ENCODE peak calls at places on chromosomes 12 and 14, in ten cellular contexts. S is HL-60, A is H1, W is left ventricle myocardium inferior, D is HCT116, V is breast epithelium, G is esophagus muscularis mucosa, Y is fibroblast of lung, R is heart left ventricle, P is uterus. X is an unnamed sample. For H3K27me3, the result is how much of the 10 kb centered on the place peaks cover.

GRCh38 chr12:43579240-43579639 is 27.2 kb upstream of the ADAMTS20 start:
- DNase-seq in S (no peak), A (no peak), W (no peak), D (no peak), V (no peak), G (no peak), Y (peak), R (no peak), P (no peak), X (no peak)

GRCh38 chr12:75781532-75782046 is 250.0 kb downstream of the PHLDA1 start:
- DNase-seq in S (no peak), A (no peak), W (no peak), D (peak), V (no peak), G (no peak), Y (peak), R (no peak), P (no peak), X (no peak)

GRCh38 chr14:92487513-92488133 is 26.0 kb upstream of the RIN3 start:
- DNase-seq in S (peak), A (no peak), W (no peak), D (no peak), V (no peak), G (no peak), Y (no peak), R (peak), P (no peak), X (no peak)

GRCh38 chr12:107992870-107993451 is 136.1 kb upstream of the WSCD2 start:
- DNase-seq in S (peak), A (peak), W (no peak), D (peak), V (no peak), G (peak), Y (peak), R (no peak), P (no peak), X (no peak)

GRCh38 chr12:131090254-131091210 is 136.8 kb downstream of the ADGRD1 start:
- DNase-seq in S (no peak), A (no peak), W (no peak), D (no peak), V (no peak), G (no peak), Y (no peak), R (peak), P (peak), X (no peak)

GRCh38 chr12:93484315-93484981 is 17.1 kb downstream of the MRPL42 start:
- DNase-seq in S (no peak), A (no peak), W (no peak), D (no peak), V (no peak), G (no peak), Y (peak), R (no peak), P (no peak), X (peak)

GRCh38 chr12:121590476-121591143 is 9.8 kb upstream of the KDM2B start:
- DNase-seq in S (no peak), A (no peak), W (no peak), D (no peak), V (no peak), G (no peak), Y (peak), R (no peak), P (no peak), X (no peak)

GRCh38 chr12:106736051-106736957 is 38.2 kb upstream of the RIC8B start:
- DNase-seq in S (peak), A (no peak), W (no peak), D (no peak), V (no peak), G (no peak), Y (no peak), R (no peak), P (no peak), X (no peak)

GRCh38 chr14:26905219-26905618 is 307.4 kb upstream of the NOVA1 start:
- DNase-seq in S (no peak), A (no peak), W (no peak), D (no peak), V (no peak), G (no peak), Y (no peak), R (no peak), P (no peak), X (no peak)

GRCh38 chr14:41521891-41522290 is 84.8 kb upstream of the LRFN5 start:
- DNase-seq in S (no peak), A (no peak), W (no peak), D (no peak), V (no peak), G (no peak), Y (no peak), R (no peak), P (no peak), X (no peak)

GRCh38 chr12:121252712-121253345 is 42.9 kb downstream of the P2RX4 start:
- DNase-seq in S (no peak), A (no peak), W (no peak), D (no peak), V (no peak), G (no peak), Y (no peak), R (no peak), P (no peak), X (no peak)

GRCh38 chr14:53109028-53109687 is 44.0 kb downstream of the DDHD1 start:
- DNase-seq in S (peak), A (no peak), W (no peak), D (no peak), V (no peak), G (no peak), Y (no peak), R (no peak), P (no peak), X (no peak)

GRCh38 chr14:87573581-87573980 is 419.4 kb downstream of the GALC start:
- DNase-seq in S (no peak), A (no peak), W (no peak), D (no peak), V (no peak), G (no peak), Y (no peak), R (no peak), P (peak), X (no peak)

GRCh38 chr12:130138478-130138877 is 23.8 kb upstream of the FZD10 start:
- DNase-seq in S (no peak), A (no peak), W (no peak), D (no peak), V (no peak), G (no peak), Y (no peak), R (no peak), P (no peak), X (no peak)

GRCh38 chr14:100293497-100294212 is 12.6 kb downstream of the SLC25A29 start:
- DNase-seq in S (no peak), A (no peak), W (no peak), D (no peak), V (no peak), G (no peak), Y (no peak), R (no peak), P (peak), X (no peak)

GRCh38 chr12:1776139-1776975 is 44.0 kb upstream of the LRTM2 start:
- DNase-seq in S (no peak), A (no peak), W (no peak), D (no peak), V (no peak), G (no peak), Y (no peak), R (no peak), P (no peak), X (no peak)

GRCh38 chr12:121295746-121296617 is 527 bp downstream of the CAMKK2 start:
- DNase-seq in S (peak), A (no peak), W (peak), D (no peak), V (no peak), G (no peak), Y (no peak), R (no peak), P (no peak), X (no peak)

GRCh38 chr14:51239813-51240803 is at the start of gene TMX1:
- DNase-seq in S (peak), A (peak), W (peak), D (peak), V (peak), G (peak), Y (peak), R (peak), P (peak), X (peak)

GRCh38 chr14:51242545-51243490 is 2.8 kb downstream of the TMX1 start:
- DNase-seq in S (no peak), A (no peak), W (no peak), D (no peak), V (no peak), G (no peak), Y (no peak), R (no peak), P (no peak), X (no peak)

GRCh38 chr14:51236314-51236713 is 3.7 kb upstream of the TMX1 start:
- DNase-seq in S (peak), A (no peak), W (no peak), D (no peak), V (no peak), G (no peak), Y (peak), R (no peak), P (no peak), X (no peak)

GRCh38 chr14:51244591-51244990 is 4.5 kb downstream of the TMX1 start:
- DNase-seq in S (no peak), A (no peak), W (no peak), D (no peak), V (no peak), G (no peak), Y (no peak), R (no peak), P (no peak), X (no peak)

DNA sequence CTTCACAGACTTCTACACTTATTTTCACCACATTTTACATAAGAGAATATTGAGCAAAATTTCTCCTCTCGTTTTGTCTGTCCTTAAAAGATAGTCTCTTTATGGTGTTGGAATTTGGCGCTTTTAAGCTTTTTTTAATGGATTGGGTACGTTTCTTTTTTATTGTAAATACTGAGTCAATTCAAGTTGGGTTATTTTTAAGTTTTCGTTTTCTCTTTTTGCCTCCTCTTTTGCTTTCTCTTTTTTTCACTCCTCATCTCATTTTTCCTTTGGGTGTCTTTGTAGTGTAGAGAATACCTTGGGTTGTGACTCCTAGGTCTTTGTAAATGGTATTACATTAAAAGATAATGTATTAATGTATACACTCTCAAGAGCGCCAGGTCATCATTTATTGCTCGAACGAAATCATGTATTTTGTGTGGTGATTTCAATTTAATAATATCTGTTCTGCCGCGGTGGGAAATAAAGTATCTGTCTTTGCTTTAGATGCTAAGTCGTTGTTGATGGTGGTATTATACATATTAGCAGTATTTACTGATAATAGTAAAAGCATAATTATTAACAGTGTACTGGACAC is 845 bp downstream of the TMX1 start:
- DNase-seq in S (no peak), A (no peak), W (no peak), D (no peak), V (no peak), G (no peak), Y (no peak), R (no peak), P (no peak), X (no peak)
- H3K27ac ChIP-seq in S (peak), A (no peak), W (peak), D (no peak), V (no peak), G (peak), Y (peak), R (peak), P (peak), X (no peak)

DNA sequence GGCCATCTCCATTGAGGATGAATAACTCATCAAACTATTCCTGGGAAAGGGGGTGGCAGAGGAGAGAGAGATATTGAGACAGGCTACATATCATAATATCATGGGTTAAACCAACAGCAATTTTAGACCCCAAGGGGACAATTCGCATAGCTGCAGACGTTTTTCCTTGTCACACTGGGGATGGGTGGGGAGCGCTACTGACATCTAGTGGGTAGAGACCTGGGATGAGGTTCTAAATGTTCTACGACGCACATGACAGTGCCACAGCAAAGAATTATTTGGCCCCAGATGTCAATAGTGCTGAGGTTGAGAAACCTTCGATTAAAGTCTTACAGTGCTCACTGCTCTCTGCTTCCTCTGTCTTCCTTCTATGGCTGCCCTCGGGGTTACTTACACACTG is 425.6 kb downstream of the NRXN3 start:
- DNase-seq in S (no peak), A (no peak), W (no peak), D (no peak), V (no peak), G (no peak), Y (no peak), R (no peak), P (no peak), X (no peak)
- TF ChIP-seq CTCF in S (no peak), A (peak), W (no peak), D (no peak), V (no peak), G (no peak), Y (peak), R (no peak), P (no peak), X (no peak)

GRCh38 chr12:57094194-57095160 is 5.6 kb downstream of the NAB2 start:
- DNase-seq in S (no peak), A (no peak), W (no peak), D (no peak), V (no peak), G (no peak), Y (no peak), R (no peak), P (no peak), X (no peak)
- H3K27me3 ChIP-seq in S (under half), A (under half), W (under half), D (under half), V (under half), G (under half), Y (under half), R (under half), P (under half), X (under half)

GRCh38 chr14:24132061-24132685 is 1.7 kb downstream of the FITM1 start:
- DNase-seq in S (no peak), A (no peak), W (no peak), D (no peak), V (peak), G (no peak), Y (no peak), R (no peak), P (no peak), X (no peak)

GRCh38 chr14:24130380-24130716 is at the start of gene FITM1:
- DNase-seq in S (no peak), A (no peak), W (no peak), D (no peak), V (no peak), G (no peak), Y (no peak), R (no peak), P (no peak), X (no peak)

GRCh38 chr14:24131549-24131966 is 1.1 kb downstream of the FITM1 start:
- DNase-seq in S (no peak), A (no peak), W (no peak), D (no peak), V (no peak), G (no peak), Y (no peak), R (peak), P (no peak), X (no peak)

GRCh38 chr14:24129410-24129998 is 955 bp upstream of the FITM1 start:
- DNase-seq in S (no peak), A (no peak), W (no peak), D (no peak), V (no peak), G (no peak), Y (no peak), R (no peak), P (no peak), X (no peak)

DNA sequence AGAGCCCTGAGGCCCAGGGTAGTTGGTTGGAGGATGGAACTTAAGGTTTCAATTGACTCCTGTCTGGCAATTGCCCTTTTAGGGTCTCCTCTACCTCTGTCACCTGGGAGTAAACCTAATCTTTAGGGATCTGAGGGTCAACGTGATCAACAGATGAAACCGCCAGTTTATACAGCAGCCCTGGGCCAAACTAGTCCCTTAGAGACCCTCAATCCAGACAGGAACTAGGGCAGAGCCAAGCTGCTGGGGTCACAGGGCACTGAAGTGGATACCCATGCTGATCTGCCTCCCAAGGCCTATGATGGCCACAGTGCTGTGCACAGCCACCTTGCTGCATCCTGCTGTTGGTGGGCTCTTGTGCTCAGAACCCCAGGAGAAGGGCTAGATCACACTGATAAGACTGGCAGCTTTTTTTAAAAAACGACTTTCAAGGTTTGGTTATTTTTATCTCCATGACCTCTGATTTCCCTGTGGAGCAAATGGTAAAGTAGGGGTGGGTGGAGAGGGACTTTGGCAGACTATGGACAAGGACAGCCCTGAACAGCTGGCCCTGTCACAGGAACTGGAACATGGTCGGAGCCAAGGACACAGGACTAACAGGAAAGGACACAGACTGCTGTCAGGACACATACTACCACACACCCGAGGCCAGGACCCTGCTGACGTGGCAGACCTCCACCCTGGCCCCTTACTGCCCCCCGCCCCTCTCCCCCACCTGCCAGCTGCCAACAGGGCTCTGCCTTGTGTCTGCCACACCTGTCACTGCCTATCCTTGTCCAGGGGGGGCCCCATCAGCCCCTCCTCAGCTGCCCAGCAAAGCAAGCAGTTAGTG is 474 bp downstream of the FITM1 start:
- DNase-seq in S (no peak), A (no peak), W (peak), D (no peak), V (no peak), G (no peak), Y (no peak), R (peak), P (no peak), X (no peak)
- H3K27ac ChIP-seq in S (no peak), A (no peak), W (peak), D (no peak), V (peak), G (no peak), Y (no peak), R (peak), P (peak), X (no peak)

GRCh38 chr12:46152456-46152855 is 116.4 kb downstream of the SLC38A1 start:
- DNase-seq in S (no peak), A (no peak), W (no peak), D (no peak), V (no peak), G (no peak), Y (no peak), R (no peak), P (no peak), X (no peak)

GRCh38 chr12:46149905-46150304 is 118.9 kb downstream of the SLC38A1 start:
- DNase-seq in S (no peak), A (no peak), W (no peak), D (no peak), V (no peak), G (no peak), Y (no peak), R (no peak), P (no peak), X (no peak)

GRCh38 chr12:46150735-46151134 is 118.1 kb downstream of the SLC38A1 start:
- DNase-seq in S (no peak), A (no peak), W (no peak), D (no peak), V (no peak), G (no peak), Y (no peak), R (no peak), P (no peak), X (no peak)

GRCh38 chr12:46154221-46154975 is 114.4 kb downstream of the SLC38A1 start:
- DNase-seq in S (no peak), A (no peak), W (no peak), D (peak), V (no peak), G (no peak), Y (peak), R (no peak), P (no peak), X (no peak)

DNA sequence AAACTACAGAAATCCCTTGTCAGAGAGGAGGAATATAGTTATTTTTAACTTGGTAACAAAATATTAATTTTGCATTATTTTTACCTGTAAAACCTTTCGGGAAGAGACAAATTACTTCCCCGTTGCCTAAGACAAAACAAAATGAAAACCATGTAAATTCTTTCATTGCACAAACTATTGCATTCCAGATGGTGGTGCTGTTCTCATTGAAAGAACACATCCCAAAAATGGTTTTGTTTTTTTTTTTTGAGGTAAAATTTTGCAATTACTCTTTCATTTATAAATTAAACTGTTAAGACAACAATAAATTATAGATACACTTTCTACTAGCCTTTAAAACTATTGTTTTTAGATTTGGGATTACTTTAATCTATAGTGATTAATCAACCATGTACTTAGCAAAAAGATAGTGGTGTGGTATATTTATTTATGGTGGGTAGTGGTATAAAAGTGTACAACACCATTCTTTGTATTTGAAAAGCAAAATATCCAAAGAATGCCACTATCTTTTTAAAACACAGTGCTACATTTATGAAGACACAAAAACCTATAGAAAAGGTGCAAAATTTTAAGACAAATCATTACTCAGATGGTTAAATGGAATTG is 115.5 kb downstream of the SLC38A1 start:
- DNase-seq in S (no peak), A (no peak), W (no peak), D (peak), V (no peak), G (no peak), Y (peak), R (no peak), P (no peak), X (no peak)
- TF ChIP-seq CTCF in S (peak), A (peak), W (peak), D (peak), V (peak), G (peak), Y (peak), R (peak), P (peak), X (peak)

GRCh38 chr14:36524220-36524837 is 4.3 kb upstream of the NKX2-1 start:
- DNase-seq in S (no peak), A (no peak), W (no peak), D (no peak), V (no peak), G (peak), Y (no peak), R (no peak), P (no peak), X (no peak)
- H3K27me3 ChIP-seq in S (half or more), A (half or more), W (half or more), D (under half), V (half or more), G (half or more), Y (half or more), R (half or more), P (half or more), X (half or more)

GRCh38 chr14:71538288-71538687 is 393.9 kb upstream of the RGS6 start:
- DNase-seq in S (no peak), A (no peak), W (no peak), D (no peak), V (no peak), G (no peak), Y (no peak), R (no peak), P (no peak), X (no peak)

GRCh38 chr14:71541973-71542730 is 390.1 kb upstream of the RGS6 start:
- DNase-seq in S (peak), A (no peak), W (no peak), D (no peak), V (no peak), G (no peak), Y (no peak), R (no peak), P (no peak), X (no peak)

GRCh38 chr14:71541271-71541670 is 391.0 kb upstream of the RGS6 start:
- DNase-seq in S (no peak), A (no peak), W (no peak), D (no peak), V (no peak), G (no peak), Y (no peak), R (no peak), P (no peak), X (no peak)

GRCh38 chr14:71538949-71539659 is 393.1 kb upstream of the RGS6 start:
- DNase-seq in S (no peak), A (no peak), W (no peak), D (no peak), V (no peak), G (no peak), Y (peak), R (no peak), P (no peak), X (no peak)

GRCh38 chr14:71539660-71540285 is 392.5 kb upstream of the RGS6 start:
- DNase-seq in S (no peak), A (no peak), W (no peak), D (no peak), V (no peak), G (no peak), Y (no peak), R (no peak), P (no peak), X (no peak)
- H3K27ac ChIP-seq in S (no peak), A (no peak), W (peak), D (no peak), V (no peak), G (peak), Y (no peak), R (peak), P (no peak), X (no peak)